ENCODE peak calls at places on chromosomes 1 and 21, in seven cellular contexts. X is spleen; N is stimulated activated naive CD4-positive, alpha-beta T cell; V is endothelial cell; F is Calu3; Z is stimulated activated CD8-positive, alpha-beta memory T cell treated with anti-CD3 and anti-CD28 coated beads, Interleukin-4, amount 100 ng/mL, for 1 hour; U is heart left ventricle. T is an unnamed sample.

GRCh38 chr1:178031856-178032320 is 62.0 kb upstream of the RASAL2 start:
- DNase-seq in Z (no peak), F (peak), V (peak), X (no peak), N (no peak), U (peak), T (peak)

GRCh38 chr21:33855190-33855589 is 60.4 kb downstream of the ATP5PO start:
- DNase-seq in N (no peak), V (no peak), X (no peak), U (no peak), Z (no peak), F (no peak), T (no peak)

GRCh38 chr1:160608941-160609340 is 29.6 kb upstream of the CD84 start:
- DNase-seq in N (no peak), V (no peak), X (no peak), U (no peak), F (no peak), Z (no peak), T (no peak)

GRCh38 chr21:25215698-25216384 is 391.4 kb downstream of the MRPL39 start:
- DNase-seq in N (no peak), V (no peak), U (no peak), X (no peak), F (no peak), Z (no peak), T (no peak)

GRCh38 chr1:44154665-44155064 is 13.2 kb upstream of the KLF18 start:
- DNase-seq in U (no peak), X (no peak), F (peak), V (no peak), Z (no peak), N (no peak), T (no peak)

GRCh38 chr1:62437273-62437945 is 560 bp downstream of the USP1 start:
- DNase-seq in V (peak), X (no peak), F (no peak), N (no peak), U (peak), Z (no peak), T (no peak)

GRCh38 chr1:205595861-205596260 is 36.0 kb downstream of the ELK4 start:
- DNase-seq in F (no peak), X (no peak), V (no peak), U (no peak), N (no peak), Z (no peak), T (no peak)

GRCh38 chr1:9714257-9714718 is 62.8 kb downstream of the PIK3CD start:
- DNase-seq in U (no peak), F (no peak), N (no peak), X (no peak), V (no peak), Z (no peak), T (no peak)

GRCh38 chr21:36461277-36461917 is 18.5 kb downstream of the CLDN14 start:
- DNase-seq in X (peak), F (no peak), U (no peak), Z (no peak), N (no peak), V (no peak), T (no peak)

GRCh38 chr1:62687903-62688686 is at the start of gene DOCK7:
- DNase-seq in N (peak), U (peak), Z (no peak), F (peak), V (peak), X (peak), T (peak)